ENCODE peak calls at places on chromosomes 12 and 14, in nine cellular contexts. W is osteoblast, J is A549, I is cardiac muscle cell, G is suprapubic skin, H is tibial artery, D is upper lobe of left lung, A is fibroblast of lung, F is GM23338. E is an unnamed sample.

GRCh38 chr14:61561657-61562276 is 133.5 kb upstream of the HIF1A start:
- DNase-seq in W (peak; percentile 76), I (peak; percentile 49), J (peak; percentile 77), A (peak; percentile 90), G (no peak), D (peak; percentile 93), H (peak; percentile 74), F (peak; percentile 36), E (peak; percentile 46)

GRCh38 chr12:116420476-116420875 is 138.7 kb upstream of the MAP1LC3B2 start:
- DNase-seq in J (no peak), G (no peak), W (no peak), F (no peak), A (no peak), I (no peak), H (no peak), D (no peak), E (no peak)

GRCh38 chr12:29148958-29149690 is at the start of gene FAR2:
- DNase-seq in A (peak; percentile 32), H (no peak), F (peak; percentile 75), D (peak; percentile 40), J (peak; percentile 16), I (peak; percentile 35), W (peak; percentile 91), G (peak; percentile 82), E (peak; percentile 85)

GRCh38 chr12:68317047-68317667 is 15.0 kb downstream of the MDM1 start:
- DNase-seq in J (peak; percentile 31), D (no peak), W (no peak), G (no peak), H (peak; percentile 22), A (peak; percentile 80), F (peak; percentile 61), I (peak; percentile 58), E (peak; percentile 40)

GRCh38 chr12:51245476-51246253 is 7.0 kb downstream of the DAZAP2 start:
- DNase-seq in G (no peak), D (no peak), F (no peak), J (no peak), I (no peak), A (no peak), H (no peak), W (no peak), E (no peak)

GRCh38 chr12:124457287-124458219 is 109.9 kb downstream of the NCOR2 start:
- DNase-seq in W (peak; percentile 96), G (peak; percentile 94), D (peak; percentile 82), A (peak; percentile 19), J (no peak), H (peak; percentile 95), F (no peak), I (no peak), E (no peak)

GRCh38 chr12:67795235-67795634 is 146.7 kb downstream of the DYRK2 start:
- DNase-seq in I (no peak), W (no peak), J (no peak), H (no peak), D (no peak), F (no peak), G (no peak), A (no peak), E (no peak)

GRCh38 chr12:56679834-56680575 is 8.1 kb downstream of the PTGES3 start:
- DNase-seq in H (no peak), F (no peak), D (no peak), J (no peak), W (no peak), A (no peak), I (no peak), G (peak; percentile 31), E (no peak)

GRCh38 chr14:33987565-33988080 is 36.7 kb upstream of the EGLN3 start:
- DNase-seq in A (no peak), H (no peak), G (no peak), D (no peak), J (no peak), W (no peak), I (no peak), F (no peak), E (no peak)

GRCh38 chr12:2215709-2216560 is 163.1 kb downstream of the CACNA1C start:
- DNase-seq in F (no peak), W (peak; percentile 83), A (no peak), J (no peak), H (no peak), I (peak; percentile 47), G (no peak), D (no peak), E (no peak)

GRCh38 chr12:79546461-79547043 is 144.2 kb downstream of the PAWR start:
- DNase-seq in D (no peak), A (no peak), F (peak; percentile 39), G (no peak), I (no peak), W (no peak), H (no peak), J (no peak), E (no peak)

GRCh38 chr14:35335388-35336092 is 43.4 kb downstream of the PSMA6 start:
- DNase-seq in A (peak; percentile 45), H (peak; percentile 47), I (peak; percentile 37), F (no peak), G (no peak), W (peak; percentile 37), J (peak; percentile 72), D (peak; percentile 73), E (peak; percentile 36)

GRCh38 chr12:6821674-6822433 is at the start of gene GPR162:
- DNase-seq in J (peak; percentile 35), W (peak; percentile 95), H (no peak), G (no peak), F (peak; percentile 93), D (no peak), A (peak; percentile 61), I (peak; percentile 86), E (peak; percentile 87)

GRCh38 chr12:6834254-6834653 is 6.0 kb downstream of the P3H3 start:
- DNase-seq in I (no peak), G (no peak), W (peak; percentile 60), D (no peak), A (no peak), F (no peak), H (no peak), J (no peak), E (no peak)

GRCh38 chr14:92692822-92693226 is 55.6 kb downstream of the LGMN start:
- DNase-seq in H (peak; percentile 59), D (peak; percentile 84), W (peak; percentile 89), F (no peak), A (no peak), J (no peak), G (no peak), I (no peak), E (peak; percentile 61)

DNA sequence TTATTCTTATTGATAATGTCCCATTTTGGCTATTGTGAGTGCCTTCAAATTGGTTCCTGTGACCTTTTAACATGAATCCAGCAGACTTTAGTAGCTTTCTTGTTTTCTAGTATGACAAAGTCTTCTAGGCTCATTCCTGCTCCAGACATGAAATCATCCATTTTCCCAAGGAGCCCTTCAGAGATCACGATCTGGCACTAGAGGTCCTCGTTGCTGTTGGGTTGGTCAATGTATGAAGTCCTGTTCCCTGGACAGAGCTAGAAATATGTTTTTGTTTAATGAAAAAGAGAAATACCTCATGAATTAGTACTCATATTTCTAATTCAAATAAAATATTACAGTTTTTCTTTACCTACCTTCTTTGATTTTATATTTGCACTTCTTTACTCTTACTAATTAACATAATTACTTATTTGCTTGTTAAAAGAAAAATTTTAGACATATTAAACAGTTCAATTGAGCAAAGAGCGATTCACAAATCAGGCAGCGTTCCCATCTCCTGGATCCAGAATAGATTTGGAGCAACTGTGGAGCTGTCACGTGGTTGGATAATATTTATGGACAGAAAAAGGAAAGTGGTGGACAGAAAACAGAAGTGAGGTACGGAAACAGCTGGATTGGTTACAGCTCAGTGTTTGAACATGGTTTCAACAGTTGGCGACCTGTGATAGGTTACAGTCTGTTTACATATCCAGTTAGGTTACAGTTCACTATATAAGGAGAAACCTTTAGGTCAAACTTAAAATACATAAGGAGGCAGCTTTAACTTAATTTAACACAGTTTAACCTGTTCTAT is 19.8 kb upstream of the FAM234B start:
- DNase-seq in F (peak; percentile 62), J (peak; percentile 45), I (no peak), H (peak; percentile 66), G (no peak), W (no peak), D (peak; percentile 27), A (peak; percentile 87), E (no peak)
- TF ChIP-seq CTCF in F (peak; percentile 67), J (peak; percentile 65), I (peak; percentile 46), H (peak; percentile 41), G (peak; percentile 18), W (peak; percentile 75), D (no peak), A (peak; percentile 81), E (no peak)

GRCh38 chr12:59578239-59578638 is 17.6 kb upstream of the SLC16A7 start:
- DNase-seq in A (no peak), F (no peak), G (no peak), H (no peak), I (no peak), D (no peak), J (no peak), W (no peak), E (no peak)

GRCh38 chr12:59583003-59583712 is 12.7 kb upstream of the SLC16A7 start:
- DNase-seq in H (no peak), G (no peak), F (no peak), A (no peak), J (no peak), D (no peak), I (no peak), W (no peak), E (no peak)

GRCh38 chr12:59579616-59580015 is 16.2 kb upstream of the SLC16A7 start:
- DNase-seq in G (no peak), I (no peak), J (no peak), A (no peak), D (no peak), H (no peak), F (no peak), W (no peak), E (no peak)

GRCh38 chr12:59580050-59580449 is 15.8 kb upstream of the SLC16A7 start:
- DNase-seq in J (no peak), A (no peak), W (no peak), I (no peak), G (no peak), F (no peak), D (no peak), H (no peak), E (no peak)
- TF ChIP-seq CTCF in J (no peak), A (no peak), W (no peak), I (no peak), G (no peak), F (no peak), D (no peak), H (no peak), E (no peak)

GRCh38 chr12:111457577-111457976 is 51.9 kb downstream of the SH2B3 start:
- DNase-seq in G (peak; percentile 50), W (peak; percentile 18), F (no peak), H (no peak), D (no peak), A (no peak), I (no peak), J (no peak), E (no peak)
- TF ChIP-seq CTCF in G (no peak), W (no peak), F (no peak), H (no peak), D (no peak), A (no peak), I (no peak), J (no peak), E (no peak)

DNA sequence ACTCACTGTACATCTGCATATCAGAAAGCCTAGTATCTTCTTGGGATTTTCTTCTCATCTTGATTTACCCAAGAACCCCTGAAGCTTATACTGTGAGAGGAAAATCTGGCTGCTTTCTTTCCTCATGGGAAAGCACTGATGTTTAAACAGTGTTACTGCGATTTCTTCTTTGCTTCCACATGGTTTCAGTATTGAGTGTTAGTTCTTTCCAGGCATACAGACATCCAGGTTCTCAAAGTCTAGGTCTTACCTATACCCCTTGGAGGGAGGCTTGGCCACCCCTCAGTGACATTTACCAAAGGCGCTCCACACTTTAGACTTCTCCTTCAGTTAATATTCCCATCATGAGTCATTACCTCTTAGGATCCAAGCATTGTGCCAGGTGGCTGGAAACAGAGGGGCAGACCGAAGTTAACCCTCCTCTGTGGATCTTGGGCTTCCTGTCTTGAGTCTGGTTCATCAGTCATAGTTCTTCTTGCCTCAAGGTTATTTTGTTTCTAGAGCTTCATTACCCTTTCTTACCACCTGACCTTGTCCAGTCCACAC is 79.1 kb downstream of the TMEM117 start:
- DNase-seq in I (no peak), F (peak; percentile 63), H (no peak), J (no peak), G (no peak), D (no peak), W (no peak), A (peak; percentile 1), E (no peak)
- TF ChIP-seq CTCF in I (no peak), F (peak; percentile 57), H (no peak), J (peak; percentile 26), G (no peak), D (no peak), W (peak; percentile 9), A (peak; percentile 15), E (peak; percentile 38)

E was measured in SK-N-SH.